ENCODE peak calls at places on chromosomes 11 and 22, in five cellular contexts. K is EH; O is fibroblast of lung; N is naive thymus-derived CD4-positive, alpha-beta T cell; V is caudate nucleus. M is an unnamed sample.
A peak's percentile ranks its signal among the peaks of the same experiment; 100 is the strongest.

GRCh38 chr11:13315517-13316432 is 38.2 kb downstream of the BMAL1 start:
- DNase-seq in K (no peak), O (no peak), N (no peak), V (no peak), M (no peak)

GRCh38 chr22:24059793-24060192 is 48.7 kb downstream of the CABIN1 start:
- DNase-seq in K (no peak), O (no peak), N (no peak), V (no peak), M (no peak)

GRCh38 chr11:33690290-33691050 is 10.2 kb downstream of the C11orf91 start:
- DNase-seq in K (peak; percentile 100), O (peak; percentile 93), N (no peak), V (peak; percentile 61), M (peak; percentile 83)

GRCh38 chr11:64130618-64131017 is 35.3 kb downstream of the MACROD1 start:
- DNase-seq in K (no peak), O (no peak), N (no peak), V (no peak), M (no peak)

GRCh38 chr22:22945195-22945594 is 57.6 kb downstream of the IGLL5 start:
- DNase-seq in K (no peak), O (no peak), N (no peak), V (no peak), M (no peak)

GRCh38 chr11:13606701-13607100 is 61.8 kb upstream of the FAR1 start:
- DNase-seq in K (no peak), O (no peak), N (no peak), V (no peak), M (no peak)

GRCh38 chr11:2203440-2204259 is 32.0 kb upstream of the TH start:
- DNase-seq in K (no peak), O (no peak), N (no peak), V (no peak), M (no peak)

GRCh38 chr22:18063311-18063710 is 14.5 kb upstream of the PEX26 start:
- DNase-seq in K (peak; percentile 94), O (no peak), N (no peak), V (no peak), M (no peak)

GRCh38 chr11:76626921-76627391 is 43.6 kb downstream of the LRRC32 start:
- DNase-seq in K (peak; percentile 76), O (no peak), N (no peak), V (no peak), M (no peak)

GRCh38 chr22:36052505-36052941 is 23.9 kb upstream of the RBFOX2 start:
- DNase-seq in K (peak; percentile 87), O (no peak), N (no peak), V (no peak), M (peak; percentile 81)

GRCh38 chr11:8604078-8604723 is 10.2 kb upstream of the STK33 start:
- DNase-seq in K (peak; percentile 100), O (peak; percentile 100), N (no peak), V (no peak), M (peak; percentile 71)

GRCh38 chr11:17792161-17792560 is 57.6 kb downstream of the KCNC1 start:
- DNase-seq in K (no peak), O (no peak), N (no peak), V (no peak), M (no peak)

GRCh38 chr22:48378673-48379072 is 1449.0 kb downstream of the BRD1 start:
- DNase-seq in K (no peak), O (no peak), N (no peak), V (no peak), M (no peak)

GRCh38 chr22:36839356-36840073 is 21.3 kb upstream of the NCF4 start:
- DNase-seq in K (peak; percentile 18), O (no peak), N (no peak), V (no peak), M (no peak)

GRCh38 chr11:11499300-11499699 is 122.5 kb downstream of the GALNT18 start:
- DNase-seq in K (no peak), O (no peak), N (no peak), V (no peak), M (no peak)

GRCh38 chr11:1270476-1270875 is 39.0 kb downstream of the TOLLIP start:
- DNase-seq in K (no peak), O (no peak), N (no peak), V (no peak), M (no peak)

GRCh38 chr22:27971926-27972325 is 52.9 kb upstream of the PITPNB start:
- DNase-seq in K (no peak), O (no peak), N (no peak), V (no peak), M (no peak)

GRCh38 chr11:115324569-115325432 is 179.4 kb downstream of the CADM1 start:
- DNase-seq in K (peak; percentile 65), O (peak; percentile 78), N (peak; percentile 9), V (no peak), M (peak; percentile 63)

GRCh38 chr11:8102965-8103364 is 22.0 kb downstream of the TUB start:
- DNase-seq in K (no peak), O (no peak), N (no peak), V (no peak), M (no peak)

GRCh38 chr22:48742556-48743343 is 1084.9 kb downstream of the BRD1 start:
- DNase-seq in K (no peak), O (no peak), N (no peak), V (no peak), M (no peak)

GRCh38 chr22:27993774-27994350 is 74.8 kb upstream of the PITPNB start:
- DNase-seq in K (no peak), O (no peak), N (no peak), V (no peak), M (no peak)

GRCh38 chr11:121418625-121419114 is 33.4 kb upstream of the SORL1 start:
- DNase-seq in K (no peak), O (no peak), N (peak; percentile 61), V (no peak), M (no peak)

M was measured in LoVo.